ENCODE peak calls at places on chromosomes 11 and 22, in eight cellular contexts. S is epithelial cell of proximal tubule, K is uterus, H is fibroblast of mammary gland, C is AG10803, U is fibroblast of pulmonary artery, B is heart left ventricle, J is cardiac muscle cell. Q is an unnamed sample.
A peak's percentile ranks its signal among the peaks of the same experiment; 100 is the strongest.

GRCh38 chr11:79189055-79189454 is 251.8 kb downstream of the TENM4 start:
- DNase-seq in C (no peak), K (no peak), B (no peak), S (no peak), H (no peak), J (no peak), U (no peak), Q (no peak)

GRCh38 chr11:107752954-107753822 is 41.3 kb upstream of the SLN start:
- DNase-seq in U (no peak), S (no peak), K (no peak), H (peak; percentile 36), B (no peak), J (no peak), C (peak; percentile 12), Q (no peak)

GRCh38 chr11:78961186-78961782 is 386.6 kb upstream of the NARS2 start:
- DNase-seq in B (no peak), U (peak; percentile 34), K (no peak), C (peak; percentile 29), S (no peak), H (peak; percentile 31), J (no peak), Q (peak; percentile 9)

GRCh38 chr11:46370253-46370652 is 11.2 kb upstream of the MDK start:
- DNase-seq in B (no peak), S (no peak), J (no peak), K (no peak), C (no peak), U (no peak), H (no peak), Q (no peak)

GRCh38 chr11:61602775-61603569 is 22.1 kb upstream of the SYT7 start:
- DNase-seq in B (peak; percentile 81), H (peak; percentile 99), J (no peak), U (peak; percentile 91), K (peak; percentile 93), C (peak; percentile 97), S (peak; percentile 56), Q (no peak)

GRCh38 chr22:43996170-43996980 is 27.7 kb upstream of the PARVB start:
- DNase-seq in C (no peak), B (peak; percentile 88), K (no peak), H (no peak), U (no peak), S (no peak), J (no peak), Q (peak; percentile 84)

GRCh38 chr22:49179175-49179574 is 648.5 kb downstream of the BRD1 start:
- DNase-seq in B (peak; percentile 29), C (no peak), S (no peak), K (no peak), H (no peak), U (no peak), J (no peak), Q (no peak)

GRCh38 chr11:91239359-91239758 is 985.3 kb upstream of the FAT3 start:
- DNase-seq in J (no peak), K (no peak), U (no peak), S (no peak), H (no peak), C (no peak), B (no peak), Q (peak; percentile 21)

GRCh38 chr11:84719935-84720577 is 907.1 kb downstream of the DLG2 start:
- DNase-seq in B (peak; percentile 48), C (no peak), U (no peak), S (no peak), J (peak; percentile 54), H (no peak), K (no peak), Q (no peak)

GRCh38 chr22:50192825-50193204 is 7.1 kb downstream of the TRABD start:
- DNase-seq in K (no peak), S (no peak), B (no peak), H (no peak), C (no peak), J (no peak), U (no peak), Q (peak; percentile 45)

GRCh38 chr11:128928400-128928799 is 14.3 kb downstream of the TP53AIP1 start:
- DNase-seq in H (no peak), S (no peak), J (no peak), U (no peak), B (no peak), K (no peak), C (no peak), Q (peak; percentile 88)

GRCh38 chr11:114295676-114296081 is 520 bp upstream of the NNMT start:
- DNase-seq in S (no peak), J (no peak), H (no peak), C (peak; percentile 59), U (no peak), K (no peak), B (no peak), Q (no peak)

DNA sequence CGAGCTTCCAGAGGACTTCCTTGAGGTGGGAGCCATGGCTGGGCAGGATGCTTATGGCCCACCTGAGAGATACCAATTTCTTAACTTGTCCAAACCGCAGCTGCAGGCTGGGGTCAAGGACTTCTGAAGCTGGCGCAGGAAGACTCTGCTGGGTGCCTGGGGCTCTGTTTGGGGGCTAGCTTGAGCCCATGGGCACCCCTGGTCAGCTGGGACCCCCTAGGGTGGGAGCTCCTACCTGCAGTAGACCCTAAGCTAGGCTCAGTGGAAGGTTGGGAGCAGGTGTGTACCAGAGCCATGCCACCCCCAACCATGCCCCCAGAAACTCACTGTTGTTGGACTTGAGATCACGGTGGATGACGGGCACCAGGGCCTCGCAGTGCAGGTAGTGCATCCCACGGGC is 1.3 kb downstream of the MAP3K11 start:
- DNase-seq in B (no peak), K (no peak), S (no peak), J (no peak), C (no peak), U (no peak), H (no peak), Q (no peak)
- H3K4me3 ChIP-seq in B (peak overlapping the region; percentile 93), K (peak overlapping the region; percentile 68), S (peak overlapping the region; percentile 81), J (no peak overlapping the region), C (peak overlapping the region; percentile 95), U (peak overlapping the region; percentile 91), H (peak overlapping the region; percentile 91), Q (peak overlapping the region; percentile 82)

GRCh38 chr22:45969414-45969799 is 7.6 kb downstream of the WNT7B start:
- DNase-seq in J (peak; percentile 23), C (no peak), U (peak; percentile 19), H (no peak), S (no peak), K (no peak), B (no peak), Q (no peak)
- TF ChIP-seq CTCF in J (no peak), C (no peak), U (peak; percentile 5), H (no peak), S (peak; percentile 43), K (no peak), B (no peak), Q (no peak)

DNA sequence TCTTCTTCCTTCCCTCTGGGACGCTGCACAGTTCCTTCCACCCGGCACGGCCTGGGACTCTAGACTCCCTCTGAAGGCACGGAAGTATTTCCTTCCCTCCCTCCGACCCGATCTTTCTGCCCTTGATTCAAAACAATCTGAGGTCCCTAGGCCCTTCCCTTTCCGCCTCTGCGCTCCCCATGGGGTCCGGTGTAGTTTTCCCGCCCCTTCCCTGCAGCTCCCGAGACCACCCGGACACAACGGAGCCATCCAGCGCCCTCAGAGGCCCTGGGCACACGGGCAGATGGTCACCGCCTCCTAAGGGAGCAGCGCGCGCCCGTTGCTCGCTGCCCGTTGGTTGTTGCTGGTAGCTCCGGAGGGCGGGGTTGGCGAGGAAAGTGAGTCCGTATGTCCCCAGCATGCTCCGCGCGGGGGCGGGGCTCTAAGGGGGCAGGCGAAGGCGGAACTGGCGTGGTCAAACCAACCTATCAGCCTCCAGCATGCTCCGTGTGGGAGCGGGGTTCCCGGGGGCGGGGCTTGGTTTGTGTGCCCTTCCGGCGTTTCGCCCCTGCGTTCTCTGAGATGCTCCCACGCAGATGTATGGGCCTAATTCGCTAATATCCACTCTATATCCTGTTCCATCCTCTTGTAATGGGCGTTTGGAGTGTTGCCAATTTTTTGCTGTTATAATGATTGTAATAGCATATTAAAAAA is 19.6 kb downstream of the MIF start:
- DNase-seq in S (peak; percentile 59), K (peak; percentile 98), U (peak; percentile 99), H (peak; percentile 97), J (peak; percentile 98), B (peak; percentile 100), C (peak; percentile 98), Q (peak; percentile 100)
- H3K4me3 ChIP-seq in S (peak overlapping the region; percentile 76), K (peak overlapping the region; percentile 59), U (peak overlapping the region; percentile 70), H (peak overlapping the region; percentile 77), J (peak overlapping the region; percentile 27), B (peak overlapping the region; percentile 67), C (peak overlapping the region; percentile 68), Q (peak overlapping the region; percentile 88)

DNA sequence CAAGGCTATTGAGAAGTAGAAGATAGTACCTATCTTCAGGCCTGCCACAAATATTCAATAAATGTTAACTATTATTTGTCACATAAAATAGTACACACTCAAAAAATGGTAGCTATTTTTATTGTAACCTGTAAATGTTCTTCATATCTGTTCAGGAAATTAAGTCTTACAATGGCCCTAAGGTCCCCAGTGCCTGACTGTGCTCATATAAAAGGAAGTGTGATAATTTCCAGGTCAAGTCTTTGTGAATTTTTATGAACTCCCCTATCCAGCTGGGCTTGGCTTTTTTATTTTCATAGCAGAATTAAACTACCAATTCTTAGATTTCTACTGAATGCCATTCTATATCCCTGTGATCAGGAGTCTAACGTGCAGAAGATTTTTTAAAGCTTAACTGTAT is 284.2 kb upstream of the PITPNB start:
- DNase-seq in H (no peak), C (no peak), U (no peak), J (no peak), S (no peak), K (no peak), B (no peak), Q (no peak)
- TF ChIP-seq CTCF in H (no peak), C (no peak), U (no peak), J (no peak), S (no peak), K (no peak), B (no peak), Q (no peak)

DNA sequence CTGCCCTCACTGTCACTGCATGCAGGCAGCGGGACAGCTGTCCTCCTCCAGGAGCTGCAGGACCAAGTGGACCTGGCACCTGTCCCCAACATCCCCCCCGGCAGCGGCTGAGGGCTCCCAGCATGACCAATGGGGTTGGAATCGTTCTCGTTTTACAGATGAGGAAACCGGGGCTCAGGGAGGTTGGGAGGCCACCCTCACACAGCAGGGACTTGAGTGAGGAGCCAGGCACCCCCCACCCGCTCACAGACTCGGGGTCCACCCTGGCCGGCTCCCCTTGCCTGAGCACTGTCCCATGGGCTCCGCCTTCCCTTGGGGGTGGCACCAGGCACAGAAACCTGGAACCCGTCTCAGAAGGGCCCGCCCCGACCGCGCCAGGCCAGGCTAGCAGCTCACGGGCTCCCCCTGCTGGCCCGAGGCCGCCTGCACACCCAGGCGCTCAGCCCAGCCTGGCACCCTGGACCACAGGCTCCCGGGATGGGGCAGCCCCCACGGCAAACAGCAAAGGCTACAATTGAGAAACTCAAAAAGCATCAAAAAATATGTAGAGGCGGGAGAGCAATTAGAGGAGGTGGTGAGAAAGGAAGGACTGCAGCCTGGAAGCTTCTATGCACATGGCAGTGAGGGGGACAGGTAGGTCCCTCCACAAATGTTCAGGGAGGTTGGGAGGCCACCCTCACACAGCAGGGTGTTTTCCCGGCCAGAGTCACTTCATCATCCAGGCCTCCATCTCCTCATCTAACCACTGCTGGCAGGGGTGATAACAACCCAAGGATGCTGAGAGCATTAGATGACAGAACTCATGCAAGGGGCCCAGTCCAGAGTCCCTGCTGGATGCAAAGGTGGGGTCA is 12.8 kb downstream of the MACROD1 start:
- DNase-seq in C (peak; percentile 25), J (peak; percentile 64), K (peak; percentile 69), B (peak; percentile 86), U (peak; percentile 42), H (peak; percentile 21), S (no peak), Q (peak; percentile 58)
- H3K4me3 ChIP-seq in C (no peak overlapping the region), J (no peak overlapping the region), K (no peak overlapping the region), B (no peak overlapping the region), U (no peak overlapping the region), H (no peak overlapping the region), S (no peak overlapping the region), Q (no peak overlapping the region)

Q was measured in GM12865.